ENCODE peak calls at places on chromosomes 12 and 14, in five cellular contexts. B, V, M, J and O are unnamed samples.

GRCh38 chr12:113154351-113154973 is 4.9 kb downstream of the CFAP73 start:
- DNase-seq in M (no peak), B (no peak), J (no peak), V (no peak), O (no peak)

GRCh38 chr12:4109826-4110225 is 163.7 kb upstream of the CCND2 start:
- DNase-seq in B (no peak), V (no peak), J (peak; percentile 11), M (no peak), O (no peak)

GRCh38 chr14:92461891-92462290 is 51.7 kb upstream of the RIN3 start:
- DNase-seq in J (no peak), M (no peak), B (no peak), V (no peak), O (no peak)

GRCh38 chr14:24179961-24180726 is 8.3 kb downstream of the REC8 start:
- DNase-seq in J (peak; percentile 50), V (no peak), B (no peak), M (no peak), O (no peak)

GRCh38 chr14:62162998-62163589 is 400.9 kb downstream of the SNAPC1 start:
- DNase-seq in J (no peak), V (no peak), M (no peak), B (no peak), O (no peak)

GRCh38 chr14:72256055-72256454 is 323.8 kb downstream of the RGS6 start:
- DNase-seq in V (no peak), J (no peak), B (no peak), M (no peak), O (no peak)

GRCh38 chr12:18799561-18799960 is 61.6 kb downstream of the CAPZA3 start:
- DNase-seq in M (no peak), V (no peak), B (no peak), J (no peak), O (no peak)

GRCh38 chr12:42483534-42483857 is 106.0 kb downstream of the PRICKLE1 start:
- DNase-seq in B (no peak), V (peak; percentile 74), J (no peak), M (peak; percentile 34), O (no peak)